ENCODE peak calls at places on chromosomes 1 and 21, in six cellular contexts. One of them, this sample, is unnamed.

GRCh38 chr21:46128106-46128982 is 27.0 kb downstream of the FTCD start:
- DNase-seq in IMR-90: no peak
- DNase-seq in H9: no peak
- DNase-seq in fibroblast of lung: peak; percentile 30
- DNase-seq in GM23248: peak; percentile 48
- DNase-seq in mesenchymal stem cell: peak; percentile 12
- DNase-seq in this sample: no peak

GRCh38 chr1:96041470-96041869 is 680.1 kb upstream of the PTBP2 start:
- DNase-seq in IMR-90: no peak
- DNase-seq in H9: no peak
- DNase-seq in fibroblast of lung: no peak
- DNase-seq in GM23248: no peak
- DNase-seq in mesenchymal stem cell: no peak
- DNase-seq in this sample: no peak

GRCh38 chr21:42818328-42818749 is 61.0 kb downstream of the WDR4 start:
- DNase-seq in IMR-90: peak; percentile 39
- DNase-seq in H9: peak; percentile 63
- DNase-seq in fibroblast of lung: peak; percentile 61
- DNase-seq in GM23248: peak; percentile 73
- DNase-seq in mesenchymal stem cell: peak; percentile 55
- DNase-seq in this sample: peak; percentile 33

GRCh38 chr1:16112558-16113555 is 39.4 kb upstream of the FAM131C start:
- DNase-seq in IMR-90: no peak
- DNase-seq in H9: peak; percentile 60
- DNase-seq in fibroblast of lung: no peak
- DNase-seq in GM23248: no peak
- DNase-seq in mesenchymal stem cell: peak; percentile 31
- DNase-seq in this sample: no peak

GRCh38 chr1:51936531-51936930 is 54.0 kb downstream of the RAB3B start:
- DNase-seq in IMR-90: peak; percentile 37
- DNase-seq in H9: no peak
- DNase-seq in fibroblast of lung: peak; percentile 34
- DNase-seq in GM23248: peak; percentile 40
- DNase-seq in mesenchymal stem cell: no peak
- DNase-seq in this sample: no peak

GRCh38 chr21:22556829-22557228 is 1558.6 kb downstream of the NCAM2 start:
- DNase-seq in IMR-90: no peak
- DNase-seq in H9: no peak
- DNase-seq in fibroblast of lung: no peak
- DNase-seq in GM23248: no peak
- DNase-seq in mesenchymal stem cell: no peak
- DNase-seq in this sample: no peak

GRCh38 chr1:53025034-53025777 is 36.8 kb upstream of the PODN start:
- DNase-seq in IMR-90: peak; percentile 87
- DNase-seq in H9: no peak
- DNase-seq in fibroblast of lung: peak; percentile 93
- DNase-seq in GM23248: peak; percentile 88
- DNase-seq in mesenchymal stem cell: peak; percentile 95
- DNase-seq in this sample: no peak

GRCh38 chr1:167522246-167522645 is 3.9 kb upstream of the CD247 start:
- DNase-seq in IMR-90: no peak
- DNase-seq in H9: no peak
- DNase-seq in fibroblast of lung: no peak
- DNase-seq in GM23248: no peak
- DNase-seq in mesenchymal stem cell: peak; percentile 37
- DNase-seq in this sample: no peak

GRCh38 chr1:217494767-217495166 is 136.1 kb downstream of the GPATCH2 start:
- DNase-seq in IMR-90: no peak
- DNase-seq in H9: no peak
- DNase-seq in fibroblast of lung: no peak
- DNase-seq in GM23248: no peak
- DNase-seq in mesenchymal stem cell: no peak
- DNase-seq in this sample: no peak

GRCh38 chr1:9989773-9990172 is 7.3 kb upstream of the RBP7 start:
- DNase-seq in IMR-90: no peak
- DNase-seq in H9: no peak
- DNase-seq in fibroblast of lung: no peak
- DNase-seq in GM23248: no peak
- DNase-seq in mesenchymal stem cell: no peak
- DNase-seq in this sample: no peak
- H2AFZ ChIP-seq in IMR-90: no peak overlapping the region
- H2AFZ ChIP-seq in H9: no peak overlapping the region
- H2AFZ ChIP-seq in fibroblast of lung: no peak overlapping the region
- H2AFZ ChIP-seq in GM23248: no peak overlapping the region
- H2AFZ ChIP-seq in mesenchymal stem cell: no peak overlapping the region
- H2AFZ ChIP-seq in this sample: no peak overlapping the region

GRCh38 chr1:99843760-99844159 is 6.4 kb upstream of the AGL start:
- DNase-seq in IMR-90: no peak
- DNase-seq in H9: no peak
- DNase-seq in fibroblast of lung: no peak
- DNase-seq in GM23248: no peak
- DNase-seq in mesenchymal stem cell: no peak
- DNase-seq in this sample: no peak
- H2AFZ ChIP-seq in IMR-90: no peak overlapping the region
- H2AFZ ChIP-seq in H9: no peak overlapping the region
- H2AFZ ChIP-seq in fibroblast of lung: no peak overlapping the region
- H2AFZ ChIP-seq in GM23248: no peak overlapping the region
- H2AFZ ChIP-seq in mesenchymal stem cell: no peak overlapping the region
- H2AFZ ChIP-seq in this sample: no peak overlapping the region

GRCh38 chr1:182260516-182260915 is 131.1 kb downstream of the GLUL start:
- DNase-seq in IMR-90: no peak
- DNase-seq in H9: no peak
- DNase-seq in fibroblast of lung: no peak
- DNase-seq in GM23248: no peak
- DNase-seq in mesenchymal stem cell: no peak
- DNase-seq in this sample: no peak

GRCh38 chr1:182257369-182258063 is 134.1 kb downstream of the GLUL start:
- DNase-seq in IMR-90: no peak
- DNase-seq in H9: no peak
- DNase-seq in fibroblast of lung: no peak
- DNase-seq in GM23248: no peak
- DNase-seq in mesenchymal stem cell: no peak
- DNase-seq in this sample: no peak

GRCh38 chr1:182261655-182262054 is 129.9 kb downstream of the GLUL start:
- DNase-seq in IMR-90: no peak
- DNase-seq in H9: no peak
- DNase-seq in fibroblast of lung: no peak
- DNase-seq in GM23248: no peak
- DNase-seq in mesenchymal stem cell: no peak
- DNase-seq in this sample: no peak

GRCh38 chr1:182259963-182260362 is 131.6 kb downstream of the GLUL start:
- DNase-seq in IMR-90: no peak
- DNase-seq in H9: no peak
- DNase-seq in fibroblast of lung: no peak
- DNase-seq in GM23248: no peak
- DNase-seq in mesenchymal stem cell: no peak
- DNase-seq in this sample: no peak

DNA sequence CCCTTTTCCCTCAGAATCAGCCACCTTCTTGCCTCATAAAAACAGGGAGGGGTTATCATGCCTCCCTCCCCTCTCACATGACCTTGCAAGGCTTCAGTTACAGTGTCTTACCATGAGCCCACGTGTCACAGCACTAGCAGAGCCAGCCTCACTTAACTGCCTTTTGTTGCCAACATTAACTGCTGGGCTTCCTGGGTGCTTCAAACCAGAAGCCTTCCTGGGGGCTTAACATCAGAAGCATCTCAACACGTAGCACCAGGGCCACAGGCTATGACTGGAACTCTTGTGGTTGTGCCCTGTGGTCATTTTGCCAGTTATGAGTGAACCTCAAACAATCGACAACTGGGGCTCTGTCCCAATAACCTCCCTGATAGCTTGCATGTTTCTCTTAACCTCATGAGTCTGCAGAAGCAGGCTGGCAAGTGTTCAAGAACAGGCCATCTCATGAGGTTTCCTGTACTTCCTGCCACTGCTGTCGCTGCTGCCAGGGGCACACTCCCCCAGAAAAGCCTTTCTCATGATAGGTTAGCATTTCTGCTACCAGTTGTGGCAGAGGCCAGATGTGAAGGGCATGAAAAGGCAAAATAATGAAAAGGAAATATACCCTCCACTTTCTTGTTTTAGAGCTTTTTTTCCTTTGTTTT is 132.2 kb downstream of the GLUL start:
- DNase-seq in IMR-90: no peak
- DNase-seq in H9: no peak
- DNase-seq in fibroblast of lung: peak; percentile 12
- DNase-seq in GM23248: peak; percentile 62
- DNase-seq in mesenchymal stem cell: peak; percentile 10
- DNase-seq in this sample: no peak
- H2AFZ ChIP-seq in IMR-90: no peak overlapping the region
- H2AFZ ChIP-seq in H9: no peak overlapping the region
- H2AFZ ChIP-seq in fibroblast of lung: no peak overlapping the region
- H2AFZ ChIP-seq in GM23248: peak overlapping the region; percentile 11
- H2AFZ ChIP-seq in mesenchymal stem cell: no peak overlapping the region
- H2AFZ ChIP-seq in this sample: no peak overlapping the region

DNA sequence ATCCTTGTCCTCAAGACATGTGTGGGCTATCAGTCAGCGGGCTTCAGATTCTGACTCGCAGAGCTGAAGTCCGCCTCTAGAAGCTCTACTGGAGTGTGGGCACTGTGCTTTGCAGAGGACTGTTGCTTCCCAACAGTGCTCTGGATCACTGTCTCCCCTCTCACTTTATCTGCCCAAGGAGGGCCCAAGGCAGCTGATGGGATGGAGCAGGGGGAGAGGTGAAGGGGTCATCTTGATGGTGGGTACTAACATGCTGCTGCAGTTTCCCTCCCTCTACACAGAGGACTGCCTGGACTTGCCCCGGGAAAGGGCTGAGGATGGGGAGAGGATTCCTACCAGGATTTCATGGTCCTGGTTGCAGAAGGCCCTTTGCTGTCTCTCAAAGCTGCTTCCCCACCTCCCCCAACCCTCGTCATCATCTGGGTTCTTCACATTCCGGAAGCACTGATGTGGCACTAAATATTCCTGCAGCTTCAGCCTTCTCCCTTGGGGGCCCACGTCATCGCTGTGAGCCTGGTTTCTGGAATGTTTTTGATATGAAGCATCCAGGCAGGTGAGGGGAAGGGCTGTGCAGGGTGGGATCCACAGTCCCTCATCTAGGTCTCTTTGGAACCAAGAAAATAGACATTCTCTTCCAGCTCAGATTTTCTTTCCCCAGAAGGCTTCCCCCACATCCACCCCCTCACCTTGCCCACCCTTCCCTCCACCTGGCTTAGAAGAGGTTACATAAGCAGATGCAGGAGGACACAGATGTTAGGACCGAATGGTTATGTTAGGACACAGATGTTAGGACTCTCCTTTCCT is 23.2 kb downstream of the NUAK2 start:
- DNase-seq in IMR-90: peak; percentile 99
- DNase-seq in H9: peak; percentile 88
- DNase-seq in fibroblast of lung: peak; percentile 86
- DNase-seq in GM23248: peak; percentile 98
- DNase-seq in mesenchymal stem cell: peak; percentile 96
- DNase-seq in this sample: peak; percentile 89
- H2AFZ ChIP-seq in IMR-90: peak overlapping the region; percentile 51
- H2AFZ ChIP-seq in H9: no peak overlapping the region
- H2AFZ ChIP-seq in fibroblast of lung: peak overlapping the region; percentile 24
- H2AFZ ChIP-seq in GM23248: peak overlapping the region; percentile 53
- H2AFZ ChIP-seq in mesenchymal stem cell: peak overlapping the region; percentile 30
- H2AFZ ChIP-seq in this sample: no peak overlapping the region

GRCh38 chr1:155596864-155597263 is 13.2 kb upstream of the MSTO1 start:
- DNase-seq in IMR-90: no peak
- DNase-seq in H9: no peak
- DNase-seq in fibroblast of lung: no peak
- DNase-seq in GM23248: no peak
- DNase-seq in mesenchymal stem cell: no peak
- DNase-seq in this sample: no peak

DNA sequence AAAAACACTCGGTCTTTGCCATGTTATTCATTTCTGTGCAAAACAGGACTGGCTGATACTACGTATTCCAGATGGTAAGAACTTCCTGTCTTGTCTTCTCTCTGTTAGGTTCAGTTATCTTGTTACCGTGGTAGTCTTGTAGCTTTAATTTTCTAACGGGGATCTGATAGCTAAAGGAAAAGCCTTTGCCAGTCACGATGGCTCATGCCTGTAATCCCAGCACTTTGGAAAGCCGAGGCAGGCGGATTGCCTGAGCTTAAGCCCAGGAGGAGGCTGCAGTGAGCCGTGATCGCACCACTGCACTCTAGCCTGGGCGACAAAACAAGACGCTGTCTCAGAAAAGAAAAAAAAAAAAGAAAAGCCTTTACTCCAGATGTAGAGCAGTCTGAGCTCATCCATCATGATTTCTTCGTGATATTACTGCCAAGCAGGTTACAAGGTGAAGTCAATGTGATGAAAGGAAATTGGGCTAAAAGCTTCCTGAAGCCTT is 11.1 kb upstream of the MSTO1 start:
- DNase-seq in IMR-90: peak; percentile 43
- DNase-seq in H9: peak; percentile 63
- DNase-seq in fibroblast of lung: peak; percentile 45
- DNase-seq in GM23248: peak; percentile 69
- DNase-seq in mesenchymal stem cell: peak; percentile 47
- DNase-seq in this sample: no peak
- H2AFZ ChIP-seq in IMR-90: peak overlapping the region; percentile 69
- H2AFZ ChIP-seq in H9: no peak overlapping the region
- H2AFZ ChIP-seq in fibroblast of lung: peak overlapping the region; percentile 71
- H2AFZ ChIP-seq in GM23248: peak overlapping the region; percentile 91
- H2AFZ ChIP-seq in mesenchymal stem cell: no peak overlapping the region
- H2AFZ ChIP-seq in this sample: no peak overlapping the region

GRCh38 chr21:16302851-16303282 is 573.1 kb downstream of the USP25 start:
- DNase-seq in IMR-90: peak; percentile 12
- DNase-seq in H9: no peak
- DNase-seq in fibroblast of lung: no peak
- DNase-seq in GM23248: peak; percentile 72
- DNase-seq in mesenchymal stem cell: peak; percentile 40
- DNase-seq in this sample: no peak
- H2AFZ ChIP-seq in IMR-90: peak overlapping the region; percentile 73
- H2AFZ ChIP-seq in H9: peak overlapping the region; percentile 54
- H2AFZ ChIP-seq in fibroblast of lung: peak overlapping the region; percentile 1
- H2AFZ ChIP-seq in GM23248: peak overlapping the region; percentile 70
- H2AFZ ChIP-seq in mesenchymal stem cell: peak overlapping the region; percentile 54
- H2AFZ ChIP-seq in this sample: no peak overlapping the region

GRCh38 chr1:219812491-219813221 is 115.7 kb downstream of the SLC30A10 start:
- DNase-seq in IMR-90: peak; percentile 71
- DNase-seq in H9: peak; percentile 77
- DNase-seq in fibroblast of lung: peak; percentile 75
- DNase-seq in GM23248: peak; percentile 86
- DNase-seq in mesenchymal stem cell: peak; percentile 62
- DNase-seq in this sample: peak; percentile 75
- H2AFZ ChIP-seq in IMR-90: no peak overlapping the region
- H2AFZ ChIP-seq in H9: peak overlapping the region; percentile 99
- H2AFZ ChIP-seq in fibroblast of lung: no peak overlapping the region
- H2AFZ ChIP-seq in GM23248: no peak overlapping the region
- H2AFZ ChIP-seq in mesenchymal stem cell: no peak overlapping the region
- H2AFZ ChIP-seq in this sample: no peak overlapping the region

GRCh38 chr1:44251989-44252625 is 38.8 kb downstream of the DMAP1 start:
- DNase-seq in IMR-90: no peak
- DNase-seq in H9: no peak
- DNase-seq in fibroblast of lung: no peak
- DNase-seq in GM23248: no peak
- DNase-seq in mesenchymal stem cell: no peak
- DNase-seq in this sample: no peak
- H2AFZ ChIP-seq in IMR-90: no peak overlapping the region
- H2AFZ ChIP-seq in H9: no peak overlapping the region
- H2AFZ ChIP-seq in fibroblast of lung: no peak overlapping the region
- H2AFZ ChIP-seq in GM23248: no peak overlapping the region
- H2AFZ ChIP-seq in mesenchymal stem cell: no peak overlapping the region
- H2AFZ ChIP-seq in this sample: no peak overlapping the region